ENCODE peak calls at places on chromosomes 5 and 9, in ten cellular contexts. N is Caki2; M is substantia nigra; R is suprapubic skin; E is globus pallidus; V is T-helper 1 cell; P is Calu3; L is posterior cingulate gyrus; T is MV-4-11; Q is stimulated activated CD4-positive, alpha-beta T cell treated with anti-CD3 and anti-CD28 coated beads, Interleukin-2, amount 100 ng/mL, for 48 hours. H is an unnamed sample.

GRCh38 chr5:976849-977751 is 31.5 kb upstream of the NKD2 start:
- DNase-seq in R (no peak), Q (no peak), M (no peak), E (no peak), T (no peak), L (no peak), N (no peak), V (no peak), P (no peak), H (no peak)

GRCh38 chr5:172816887-172817418 is 17.1 kb upstream of the ERGIC1 start:
- DNase-seq in N (no peak), T (no peak), E (no peak), V (no peak), R (no peak), M (no peak), Q (no peak), L (peak), P (no peak), H (no peak)

GRCh38 chr9:33750839-33751339 is 44.5 kb upstream of the PRSS3 start:
- DNase-seq in M (no peak), Q (no peak), R (no peak), N (no peak), L (no peak), E (no peak), T (no peak), V (no peak), P (peak), H (no peak)

GRCh38 chr5:124995451-124995850 is 249.0 kb upstream of the ZNF608 start:
- DNase-seq in P (no peak), L (no peak), R (no peak), T (no peak), M (no peak), E (no peak), V (no peak), Q (no peak), N (no peak), H (no peak)

GRCh38 chr9:112245126-112245525 is 70.0 kb upstream of the SUSD1 start:
- DNase-seq in Q (no peak), L (no peak), R (no peak), P (no peak), V (no peak), T (no peak), N (no peak), M (no peak), E (no peak), H (no peak)

GRCh38 chr9:113649855-113650206 is 186.3 kb downstream of the RGS3 start:
- DNase-seq in M (no peak), Q (no peak), E (no peak), N (no peak), R (no peak), T (no peak), P (no peak), V (no peak), L (no peak), H (no peak)

GRCh38 chr5:150573867-150574817 is 66.2 kb downstream of the NDST1 start:
- DNase-seq in T (no peak), V (no peak), N (no peak), L (no peak), M (no peak), P (no peak), E (no peak), Q (no peak), R (peak), H (no peak)

GRCh38 chr9:2809692-2810423 is 34.0 kb downstream of the PUM3 start:
- DNase-seq in E (peak), V (no peak), R (no peak), M (no peak), P (no peak), L (no peak), N (peak), Q (no peak), T (no peak), H (no peak)

GRCh38 chr5:10607666-10608442 is 44.0 kb downstream of the ANKRD33B start:
- DNase-seq in N (peak), T (peak), Q (no peak), R (peak), L (no peak), P (no peak), M (no peak), E (peak), V (no peak), H (no peak)

GRCh38 chr9:120920495-120921178 is 6.0 kb downstream of the TRAF1 start:
- DNase-seq in L (no peak), Q (no peak), N (no peak), R (no peak), V (no peak), E (no peak), P (no peak), M (no peak), T (no peak), H (no peak)

GRCh38 chr5:57298985-57299491 is 125.2 kb downstream of the GPBP1 start:
- DNase-seq in V (peak), L (no peak), R (no peak), E (peak), M (peak), Q (peak), P (peak), T (peak), N (peak), H (peak)

GRCh38 chr5:89417990-89418820 is 535.2 kb upstream of the MEF2C start:
- DNase-seq in V (no peak), M (no peak), T (peak), L (no peak), N (peak), E (no peak), Q (no peak), R (no peak), P (no peak), H (no peak)

GRCh38 chr9:20524776-20525175 is 97.5 kb downstream of the MLLT3 start:
- DNase-seq in E (no peak), T (no peak), Q (no peak), P (peak), N (no peak), L (no peak), V (no peak), M (no peak), R (no peak), H (no peak)

GRCh38 chr5:105230516-105230915 is 1667.9 kb upstream of the NUDT12 start:
- DNase-seq in R (no peak), V (no peak), L (no peak), M (no peak), E (no peak), N (no peak), T (peak), P (no peak), Q (no peak), H (no peak)

GRCh38 chr5:30390095-30390494 is 803.4 kb upstream of the CDH6 start:
- DNase-seq in L (no peak), V (no peak), R (no peak), P (no peak), Q (no peak), M (no peak), T (no peak), E (no peak), N (no peak), H (no peak)

GRCh38 chr5:33231935-33232334 is 208.8 kb upstream of the TARS1 start:
- DNase-seq in R (no peak), T (no peak), L (no peak), N (no peak), E (no peak), V (no peak), Q (no peak), M (no peak), P (no peak), H (no peak)

GRCh38 chr9:130986311-130986940 is 22.5 kb upstream of the LAMC3 start:
- DNase-seq in P (no peak), L (no peak), T (no peak), E (no peak), M (no peak), R (no peak), Q (no peak), V (no peak), N (no peak), H (no peak)

GRCh38 chr5:74765201-74765600 is 1.7 kb downstream of the GFM2 start:
- DNase-seq in L (no peak), P (no peak), T (no peak), R (no peak), M (no peak), N (peak), Q (no peak), V (no peak), E (no peak), H (no peak)

GRCh38 chr5:90020575-90021535 is 388.7 kb downstream of the CETN3 start:
- DNase-seq in P (peak), M (no peak), R (no peak), Q (no peak), T (peak), V (no peak), L (no peak), N (peak), E (peak), H (no peak)

GRCh38 chr5:148734518-148734917 is 80.2 kb upstream of the HTR4 start:
- DNase-seq in T (no peak), V (no peak), E (no peak), R (no peak), M (no peak), N (no peak), P (no peak), L (no peak), Q (no peak), H (no peak)

GRCh38 chr5:122102825-122103224 is 24.8 kb upstream of the LOX start:
- DNase-seq in V (no peak), Q (no peak), N (peak), E (no peak), M (no peak), L (no peak), T (no peak), R (no peak), P (no peak), H (no peak)

H was measured in Jurkat, Clone E6-1.